ENCODE peak calls at places on chromosomes 16 and 17, in eight cellular contexts. M is Karpas-422, P is astrocyte, N is left lung, G is right atrium auricular region, X is thoracic aorta, Y is lower lobe of right lung, O is neural progenitor cell. W is an unnamed sample.

GRCh38 chr16:21037168-21037567 is 113.5 kb downstream of the DNAH3 start:
- DNase-seq in G (no peak), P (no peak), N (no peak), Y (no peak), X (no peak), M (no peak), O (no peak), W (no peak)

GRCh38 chr17:78918979-78919378 is 6.2 kb downstream of the TIMP2 start:
- DNase-seq in P (no peak), G (no peak), X (no peak), N (no peak), Y (no peak), O (no peak), M (no peak), W (no peak)

GRCh38 chr17:75069783-75070182 is 18.0 kb upstream of the SLC16A5 start:
- DNase-seq in P (no peak), O (no peak), M (peak; percentile 55), N (peak; percentile 12), X (no peak), G (no peak), Y (no peak), W (no peak)

GRCh38 chr16:6957676-6958075 is 375.0 kb upstream of the RBFOX1 start:
- DNase-seq in G (no peak), X (no peak), M (no peak), O (peak; percentile 17), P (no peak), Y (no peak), N (no peak), W (no peak)

GRCh38 chr17:20234266-20234665 is 225.1 kb downstream of the SPECC1 start:
- DNase-seq in N (no peak), X (no peak), O (no peak), Y (no peak), M (no peak), P (no peak), G (no peak), W (no peak)

GRCh38 chr17:8366231-8366630 is 10.3 kb downstream of the KRABD2 start:
- DNase-seq in O (no peak), X (no peak), G (no peak), Y (no peak), M (no peak), P (peak; percentile 83), N (no peak), W (no peak)

GRCh38 chr16:53093162-53093744 is 38.5 kb downstream of the CHD9 start:
- DNase-seq in N (no peak), M (no peak), Y (no peak), X (no peak), O (no peak), P (no peak), G (no peak), W (no peak)

GRCh38 chr17:63402808-63403207 is 43.3 kb downstream of the CYB561 start:
- DNase-seq in P (peak; percentile 80), G (no peak), M (no peak), N (no peak), O (no peak), Y (no peak), X (no peak), W (no peak)

GRCh38 chr16:87698241-87698640 is 67.5 kb downstream of the KLHDC4 start:
- DNase-seq in X (no peak), N (no peak), O (no peak), G (no peak), P (no peak), M (no peak), Y (no peak), W (no peak)

GRCh38 chr16:75317101-75317522 is 65.7 kb upstream of the BCAR1 start:
- DNase-seq in P (peak; percentile 45), X (no peak), O (no peak), M (no peak), Y (no peak), G (no peak), N (no peak), W (no peak)

GRCh38 chr16:49352923-49353322 is 20.7 kb upstream of the C16orf78 start:
- DNase-seq in O (peak; percentile 61), X (no peak), G (no peak), Y (no peak), N (no peak), P (no peak), M (peak; percentile 61), W (no peak)

GRCh38 chr17:74305865-74306654 is 20.0 kb upstream of the KIF19 start:
- DNase-seq in O (peak; percentile 31), Y (no peak), P (peak; percentile 37), X (no peak), G (no peak), N (no peak), M (peak; percentile 46), W (no peak)

GRCh38 chr16:2529061-2529931 is 1.9 kb downstream of the CEMP1 start:
- DNase-seq in M (no peak), G (no peak), N (peak; percentile 76), O (no peak), Y (no peak), X (no peak), P (no peak), W (no peak)

GRCh38 chr16:89303604-89304003 is 86.1 kb downstream of the ZNF778 start:
- DNase-seq in N (peak; percentile 34), P (no peak), X (no peak), M (no peak), G (no peak), Y (no peak), O (no peak), W (no peak)

GRCh38 chr17:39599006-39599664 is 8.6 kb downstream of the NEUROD2 start:
- DNase-seq in G (no peak), O (peak; percentile 49), M (no peak), Y (no peak), P (no peak), X (no peak), N (no peak), W (no peak)
- H3K27me3 ChIP-seq in G (peaks cover 70% of the 10 kb centered on the region), O (peaks cover 100% of the 10 kb centered on the region), M (no peaks in the 10 kb centered on the region), Y (peaks cover 96% of the 10 kb centered on the region), P (peaks cover 93% of the 10 kb centered on the region), X (peaks cover 46% of the 10 kb centered on the region), N (peaks cover 95% of the 10 kb centered on the region), W (peaks cover 26% of the 10 kb centered on the region)

DNA sequence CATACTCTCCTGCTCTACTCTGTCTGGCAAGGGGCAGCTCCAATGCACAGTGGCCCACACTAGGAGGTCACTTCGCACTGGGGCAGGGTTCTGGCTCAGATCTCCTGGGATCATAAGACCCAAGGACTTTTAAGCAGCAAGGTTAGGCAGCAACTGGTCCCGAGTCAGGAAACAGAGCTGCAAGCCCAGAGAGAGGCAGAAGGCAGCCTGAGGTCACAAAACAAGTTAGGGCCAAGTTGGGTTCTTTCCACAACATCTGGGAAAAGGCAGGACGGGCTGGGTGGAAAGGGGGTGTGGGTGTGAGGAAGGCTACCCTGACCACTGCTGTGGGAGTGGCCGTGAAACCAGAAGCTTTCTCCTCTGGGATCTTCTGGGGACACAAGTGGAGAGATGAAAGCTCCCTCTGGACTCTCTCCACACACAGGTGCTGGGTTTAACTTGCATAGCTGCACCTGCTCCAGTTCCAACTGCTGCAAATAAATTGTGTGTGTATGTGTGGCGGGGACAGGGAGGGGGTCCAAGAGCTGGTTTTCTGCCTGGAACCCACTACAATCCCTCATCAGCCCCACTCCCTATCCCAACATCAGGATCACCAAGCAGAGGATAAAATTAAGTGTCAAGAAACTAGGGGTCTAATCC is 8.0 kb upstream of the TSPOAP1 start:
- DNase-seq in X (no peak), O (no peak), G (no peak), M (peak; percentile 76), P (no peak), Y (no peak), N (no peak), W (no peak)
- H3K4me3 ChIP-seq in X (no peak overlapping the region), O (no peak overlapping the region), G (no peak overlapping the region), M (peak overlapping the region; percentile 88), P (no peak overlapping the region), Y (peak overlapping the region; percentile 46), N (peak overlapping the region; percentile 44), W (no peak overlapping the region)

GRCh38 chr17:80084773-80085172 is 16.6 kb upstream of the GAA start:
- DNase-seq in X (no peak), P (no peak), N (peak; percentile 61), O (no peak), M (no peak), Y (no peak), G (no peak), W (no peak)

GRCh38 chr17:80083136-80083661 is 18.2 kb upstream of the GAA start:
- DNase-seq in X (no peak), Y (no peak), G (no peak), M (no peak), P (no peak), O (no peak), N (peak; percentile 49), W (no peak)

GRCh38 chr17:80080081-80080480 is 21.3 kb upstream of the GAA start:
- DNase-seq in P (peak; percentile 44), M (no peak), N (no peak), X (no peak), O (no peak), Y (no peak), G (no peak), W (no peak)

GRCh38 chr17:80081596-80081995 is 19.8 kb upstream of the GAA start:
- DNase-seq in G (no peak), P (no peak), X (no peak), O (no peak), M (no peak), N (peak; percentile 72), Y (no peak), W (no peak)

GRCh38 chr17:80082403-80083135 is 18.8 kb upstream of the GAA start:
- DNase-seq in O (peak; percentile 86), N (peak; percentile 83), G (peak; percentile 74), M (peak; percentile 81), X (no peak), P (peak; percentile 45), Y (no peak), W (no peak)
- H3K27me3 ChIP-seq in O (no peaks in the 10 kb centered on the region), N (no peaks in the 10 kb centered on the region), G (no peaks in the 10 kb centered on the region), M (no peaks in the 10 kb centered on the region), X (no peaks in the 10 kb centered on the region), P (peaks cover 8% of the 10 kb centered on the region), Y (no peaks in the 10 kb centered on the region), W (no peaks in the 10 kb centered on the region)

GRCh38 chr17:28551421-28552186 is 820 bp downstream of the UNC119 start:
- DNase-seq in Y (no peak), G (no peak), N (no peak), X (no peak), P (no peak), O (peak; percentile 40), M (no peak), W (no peak)

GRCh38 chr17:28555022-28555421 is 2.6 kb upstream of the UNC119 start:
- DNase-seq in N (no peak), Y (no peak), M (no peak), P (no peak), G (no peak), O (no peak), X (no peak), W (no peak)

GRCh38 chr17:28552201-28552999 is at the start of gene UNC119:
- DNase-seq in X (no peak), G (no peak), N (peak; percentile 98), M (peak; percentile 94), Y (peak; percentile 88), O (peak; percentile 95), P (peak; percentile 18), W (no peak)

GRCh38 chr17:28554565-28554964 is 2.1 kb upstream of the UNC119 start:
- DNase-seq in G (no peak), N (no peak), Y (no peak), P (no peak), O (no peak), M (no peak), X (no peak), W (no peak)

DNA sequence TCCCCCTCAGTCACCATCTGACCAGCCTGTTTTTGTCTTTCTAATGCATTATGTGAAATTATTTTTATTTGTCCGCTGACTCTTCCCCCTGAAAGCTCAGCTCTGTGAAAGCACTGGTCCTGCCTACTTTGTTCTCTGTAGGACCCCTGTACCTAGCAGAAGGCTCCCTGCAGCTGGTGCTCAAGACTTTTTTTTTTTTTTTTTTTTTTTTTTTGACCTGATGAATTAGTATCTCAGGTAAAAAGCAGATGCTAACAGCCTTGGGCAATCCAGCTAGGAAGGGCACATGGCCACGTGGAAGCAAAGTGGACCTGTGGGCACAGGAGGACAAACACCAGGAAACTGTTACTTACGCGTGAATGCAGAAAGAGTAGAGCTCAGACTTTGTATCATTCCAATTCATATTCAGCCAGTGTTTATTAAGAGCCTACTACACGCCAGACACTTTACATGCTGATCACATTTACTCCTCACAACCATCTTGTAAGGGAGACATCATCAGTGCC is 629 bp upstream of the UNC119 start:
- DNase-seq in G (no peak), M (no peak), N (no peak), Y (no peak), O (no peak), X (no peak), P (no peak), W (no peak)
- H3K4me3 ChIP-seq in G (peak overlapping the region; percentile 60), M (no peak overlapping the region), N (peak overlapping the region; percentile 93), Y (peak overlapping the region; percentile 87), O (peak overlapping the region; percentile 90), X (peak overlapping the region; percentile 92), P (no peak overlapping the region), W (peak overlapping the region; percentile 72)

W was measured in Panc1.